ENCODE peak calls at places on chromosome 9, in six cellular contexts. I, C, M, F, J and D are unnamed samples.

GRCh38 chr9:33350310-33350709 is 52.1 kb downstream of the AQP7 start:
- DNase-seq in C (no peak), J (no peak), M (peak), F (no peak), I (no peak), D (no peak)

GRCh38 chr9:88712484-88712883 is 177.5 kb downstream of the NXNL2 start:
- DNase-seq in F (no peak), C (no peak), I (no peak), J (no peak), M (no peak), D (no peak)

GRCh38 chr9:130689937-130690700 is 3.5 kb upstream of the EXOSC2 start:
- DNase-seq in I (peak), F (peak), J (no peak), C (no peak), M (peak), D (peak)

GRCh38 chr9:79665383-79665782 is 93.6 kb downstream of the TLE4 start:
- DNase-seq in F (no peak), M (no peak), J (no peak), I (no peak), C (no peak), D (no peak)

GRCh38 chr9:108724669-108725068 is 131.1 kb downstream of the ACTL7B start:
- DNase-seq in F (no peak), C (no peak), I (no peak), J (no peak), M (peak), D (no peak)

GRCh38 chr9:130054428-130054786 is 701 bp downstream of the GPR107 start:
- DNase-seq in M (no peak), F (no peak), J (no peak), C (no peak), I (no peak), D (no peak)

GRCh38 chr9:91486699-91487497 is 63.3 kb upstream of the NFIL3 start:
- DNase-seq in C (no peak), I (no peak), F (no peak), M (peak), J (no peak), D (no peak)

GRCh38 chr9:117414220-117414905 is 494 bp downstream of the ASTN2 start:
- DNase-seq in C (no peak), I (no peak), M (peak), F (no peak), J (peak), D (peak)

GRCh38 chr9:3528466-3528865 is 2.7 kb upstream of the RFX3 start:
- DNase-seq in J (no peak), C (no peak), M (no peak), I (peak), F (no peak), D (no peak)

GRCh38 chr9:12822111-12822510 is 47.3 kb downstream of the LURAP1L start:
- DNase-seq in C (no peak), I (no peak), M (peak), J (no peak), F (no peak), D (no peak)

GRCh38 chr9:71333311-71333710 is 211.9 kb upstream of the TRPM3 start:
- DNase-seq in I (no peak), M (no peak), J (no peak), F (no peak), C (no peak), D (no peak)

GRCh38 chr9:133733421-133734250 is 4.5 kb downstream of the SARDH start:
- DNase-seq in C (peak), M (no peak), J (no peak), F (peak), I (no peak), D (no peak)

GRCh38 chr9:115115117-115115880 is 2.7 kb downstream of the TNC start:
- DNase-seq in F (no peak), J (no peak), C (no peak), I (no peak), M (no peak), D (no peak)

GRCh38 chr9:75432386-75432785 is 344.1 kb downstream of the OSTF1 start:
- DNase-seq in F (peak), M (no peak), J (no peak), I (no peak), C (no peak), D (no peak)

GRCh38 chr9:4206718-4207117 is 93.2 kb downstream of the GLIS3 start:
- DNase-seq in J (no peak), C (no peak), F (no peak), I (no peak), M (peak), D (no peak)

GRCh38 chr9:133056533-133056932 is 5.2 kb upstream of the CEL start:
- DNase-seq in I (peak), C (no peak), J (no peak), M (no peak), F (no peak), D (no peak)

GRCh38 chr9:127968717-127969383 is 11.9 kb downstream of the EEIG1 start:
- DNase-seq in M (peak), F (peak), J (no peak), I (no peak), C (no peak), D (peak)

GRCh38 chr9:136695955-136696354 is 8.7 kb upstream of the AGPAT2 start:
- DNase-seq in J (no peak), M (no peak), F (no peak), C (no peak), I (no peak), D (no peak)

GRCh38 chr9:122122468-122122867 is 29.4 kb upstream of the TTLL11 start:
- DNase-seq in C (no peak), J (no peak), I (no peak), F (no peak), M (no peak), D (no peak)

GRCh38 chr9:36560813-36561212 is 11.9 kb upstream of the MELK start:
- DNase-seq in C (no peak), I (no peak), M (peak), J (no peak), F (no peak), D (no peak)

GRCh38 chr9:132237481-132237880 is 75.6 kb downstream of the NTNG2 start:
- DNase-seq in I (no peak), M (no peak), J (no peak), C (no peak), F (peak), D (no peak)

GRCh38 chr9:78297672-78297961 is 692 bp downstream of the PSAT1 start:
- DNase-seq in I (no peak), J (no peak), M (no peak), C (no peak), F (no peak), D (no peak)

GRCh38 chr9:26112724-26113123 is 434.5 kb upstream of the TUSC1 start:
- DNase-seq in J (no peak), M (no peak), F (no peak), C (no peak), I (no peak), D (no peak)

GRCh38 chr9:5718296-5719032 is 89.6 kb downstream of the RIC1 start:
- DNase-seq in C (no peak), I (no peak), F (no peak), M (peak), J (no peak), D (no peak)

GRCh38 chr9:123411636-123412035 is 55.6 kb downstream of the CRB2 start:
- DNase-seq in I (no peak), M (no peak), F (no peak), C (peak), J (no peak), D (no peak)

GRCh38 chr9:136316896-136317676 is 10.3 kb upstream of the GPSM1 start:
- DNase-seq in C (no peak), M (no peak), F (peak), J (no peak), I (no peak), D (no peak)

GRCh38 chr9:118091221-118091620 is 387.0 kb downstream of the TLR4 start:
- DNase-seq in M (no peak), J (no peak), F (no peak), C (no peak), I (no peak), D (no peak)

GRCh38 chr9:13447551-13448422 is 168.3 kb upstream of the MPDZ start:
- DNase-seq in F (no peak), I (no peak), M (peak), J (no peak), C (no peak), D (no peak)

GRCh38 chr9:33473216-33473615 is 508 bp downstream of the NOL6 start:
- DNase-seq in C (peak), M (no peak), I (peak), J (no peak), F (no peak), D (no peak)

GRCh38 chr9:89277454-89277853 is 33.5 kb upstream of the CKS2 start:
- DNase-seq in I (no peak), M (peak), F (no peak), C (no peak), J (no peak), D (no peak)

GRCh38 chr9:92974696-92975451 is 27.6 kb downstream of the FGD3 start:
- DNase-seq in M (no peak), I (peak), C (peak), J (no peak), F (no peak), D (no peak)

GRCh38 chr9:12718482-12719026 is 25.4 kb downstream of the TYRP1 start:
- DNase-seq in C (no peak), F (no peak), M (no peak), J (no peak), I (no peak), D (no peak)

GRCh38 chr9:3444016-3444415 is 81.8 kb downstream of the RFX3 start:
- DNase-seq in F (no peak), I (no peak), C (no peak), M (no peak), J (no peak), D (no peak)

GRCh38 chr9:137148661-137149060 is 9.7 kb downstream of the GRIN1 start:
- DNase-seq in J (no peak), C (no peak), M (no peak), I (no peak), F (no peak), D (no peak)

GRCh38 chr9:72168075-72168474 is 18.8 kb downstream of the GDA start:
- DNase-seq in I (no peak), M (no peak), J (no peak), C (no peak), F (no peak), D (no peak)

GRCh38 chr9:33153001-33153400 is 14.1 kb downstream of the B4GALT1 start:
- DNase-seq in C (no peak), M (no peak), I (no peak), F (no peak), J (no peak), D (no peak)

GRCh38 chr9:113701741-113702422 is 174.2 kb upstream of the ZNF618 start:
- DNase-seq in F (no peak), C (no peak), M (peak), J (no peak), I (no peak), D (no peak)

DNA sequence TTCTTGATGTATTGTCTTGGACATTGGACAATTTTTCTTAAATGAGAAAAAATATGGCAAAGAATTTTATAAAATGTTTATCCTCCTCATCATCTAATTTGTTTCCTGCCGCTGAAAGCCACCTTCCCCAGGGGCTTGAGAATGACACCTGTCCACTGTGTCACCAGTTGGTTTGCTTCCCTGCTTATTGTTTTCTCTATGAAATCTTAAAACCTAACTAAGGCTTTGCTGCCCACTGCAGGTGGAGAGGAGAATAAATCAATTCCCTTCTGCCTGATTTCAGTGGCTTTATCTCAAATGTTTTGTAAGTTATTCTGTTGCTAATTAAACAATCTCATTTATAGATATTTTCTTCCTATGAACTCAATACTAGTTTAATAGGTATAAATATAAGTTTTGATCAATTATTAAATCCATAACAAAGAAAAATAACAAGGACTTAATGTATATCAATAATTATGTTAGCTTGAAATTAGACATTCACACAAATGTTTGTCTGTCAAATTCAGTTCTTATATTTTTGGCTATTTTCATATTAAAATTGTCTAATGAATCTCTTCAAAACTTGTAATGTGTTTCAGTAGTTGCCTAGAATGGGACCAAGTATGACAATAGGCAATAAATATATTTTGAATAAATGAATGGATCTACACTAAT is 822.5 kb downstream of the PTPRD start:
- DNase-seq in I (no peak), F (peak), C (no peak), M (peak), J (peak), D (no peak)
- TF ChIP-seq CTCF in I (peak), F (peak), C (peak), M (peak), J (peak), D (peak)

GRCh38 chr9:94568250-94568889 is 13.5 kb downstream of the PCAT7 start:
- DNase-seq in F (no peak), I (no peak), M (no peak), C (no peak), J (no peak), D (no peak)
- TF ChIP-seq CTCF in F (no peak), I (no peak), M (no peak), C (no peak), J (no peak), D (no peak)

GRCh38 chr9:38281196-38281595 is 111.3 kb upstream of the ALDH1B1 start:
- DNase-seq in J (no peak), F (no peak), I (no peak), C (no peak), M (no peak), D (no peak)
- TF ChIP-seq CTCF in J (no peak), F (no peak), I (no peak), C (no peak), M (no peak), D (no peak)

GRCh38 chr9:22214021-22214420 is 204.9 kb upstream of the CDKN2B start:
- DNase-seq in M (no peak), J (no peak), C (no peak), I (no peak), F (no peak), D (no peak)
- TF ChIP-seq CTCF in M (no peak), J (no peak), C (no peak), I (no peak), F (no peak), D (no peak)

GRCh38 chr9:99211746-99212145 is 10.0 kb downstream of the ALG2 start:
- DNase-seq in C (no peak), J (no peak), I (no peak), M (no peak), F (no peak), D (no peak)
- TF ChIP-seq CTCF in C (no peak), J (no peak), I (no peak), M (no peak), F (no peak), D (no peak)